ENCODE peak calls at places on chromosome 4, in seven cellular contexts. J is PC-3, M is dorsolateral prefrontal cortex, T is GM13976, V is AG10803, W is tibial artery, E is esophagus squamous epithelium. P is an unnamed sample.

GRCh38 chr4:71209161-71209560 is 129.7 kb upstream of the SLC4A4 start:
- DNase-seq in W (no peak), V (peak), M (no peak), E (no peak), T (no peak), J (no peak), P (no peak)

GRCh38 chr4:67198757-67199156 is 346.5 kb downstream of the CENPC start:
- DNase-seq in V (no peak), T (peak), J (peak), M (no peak), W (no peak), E (no peak), P (no peak)

GRCh38 chr4:72709475-72709874 is 140.5 kb upstream of the ADAMTS3 start:
- DNase-seq in T (no peak), W (no peak), E (no peak), V (no peak), J (no peak), M (no peak), P (no peak)

GRCh38 chr4:12179264-12179616 is 750.5 kb upstream of the HS3ST1 start:
- DNase-seq in V (no peak), E (no peak), M (peak), J (no peak), T (no peak), W (no peak), P (no peak)

GRCh38 chr4:97778174-97778573 is 365.1 kb downstream of the STPG2 start:
- DNase-seq in T (no peak), V (no peak), W (no peak), M (no peak), E (no peak), J (no peak), P (no peak)

GRCh38 chr4:135120190-135120589 is 918.6 kb upstream of the PABPC4L start:
- DNase-seq in V (no peak), E (no peak), J (no peak), W (no peak), T (no peak), M (no peak), P (no peak)

GRCh38 chr4:26032142-26032541 is 118.1 kb downstream of the SMIM20 start:
- DNase-seq in E (no peak), W (no peak), M (no peak), T (no peak), J (peak), V (peak), P (no peak)

GRCh38 chr4:91362125-91362524 is 941.6 kb upstream of the GRID2 start:
- DNase-seq in M (no peak), V (no peak), T (no peak), E (no peak), W (no peak), J (no peak), P (no peak)

GRCh38 chr4:125750399-125750798 is 435.6 kb downstream of the FAT4 start:
- DNase-seq in E (no peak), T (no peak), W (no peak), J (no peak), V (peak), M (no peak), P (no peak)

GRCh38 chr4:125749354-125749753 is 434.6 kb downstream of the FAT4 start:
- DNase-seq in M (no peak), V (no peak), J (no peak), W (no peak), E (no peak), T (no peak), P (no peak)

DNA sequence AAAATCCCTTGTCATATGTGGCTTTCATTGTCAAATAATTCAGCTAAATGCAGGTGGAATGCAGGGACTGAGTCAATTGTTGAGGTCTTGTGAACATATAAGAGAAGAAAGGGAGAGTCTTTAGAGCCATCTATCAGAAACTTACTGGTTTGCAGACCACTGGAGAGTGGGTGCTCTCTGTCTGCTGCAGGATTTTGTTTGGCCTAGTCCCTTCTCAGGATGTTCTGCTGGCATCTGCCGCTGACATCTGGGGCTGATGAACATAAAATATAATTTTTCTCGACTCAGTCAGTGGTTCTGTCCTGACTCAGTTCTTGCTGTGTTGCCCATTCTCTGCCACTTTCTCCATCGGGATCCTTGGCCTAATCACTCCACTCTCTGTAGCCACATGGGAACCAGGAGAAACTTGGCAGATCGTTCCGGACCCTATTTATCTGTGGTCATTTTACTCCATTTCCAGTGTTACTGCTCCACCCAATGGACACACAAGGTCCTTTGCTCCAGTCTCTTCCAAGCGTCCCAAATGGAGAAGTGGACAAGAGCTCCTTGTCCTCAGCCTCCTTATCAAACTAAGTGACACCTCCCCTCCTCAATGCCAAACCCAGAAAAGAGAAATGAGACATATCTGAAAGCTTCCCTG is 436.2 kb downstream of the FAT4 start:
- DNase-seq in E (no peak), J (peak), T (no peak), W (no peak), V (peak), M (no peak), P (no peak)
- TF ChIP-seq CTCF in E (no peak), J (peak), T (no peak), W (peak), V (peak), M (peak), P (no peak)

DNA sequence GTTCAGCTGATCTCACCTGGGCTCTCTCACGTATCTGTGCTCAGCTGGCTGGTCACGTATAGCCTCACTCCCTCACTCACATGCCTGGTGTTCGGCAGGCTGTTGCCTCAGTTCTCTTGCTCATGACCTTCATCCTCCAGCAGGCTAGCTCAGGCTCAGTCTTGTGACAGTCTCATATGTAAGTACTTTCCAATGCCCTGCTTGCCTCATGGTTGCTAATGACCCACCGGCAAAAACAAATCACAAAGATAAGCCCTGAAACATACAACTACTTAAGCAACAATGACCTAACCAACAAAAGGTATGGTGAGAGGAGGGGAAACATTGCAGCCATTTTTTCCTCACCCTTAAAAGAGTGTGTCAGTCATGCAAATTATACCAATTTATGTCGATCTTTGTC is 25.0 kb downstream of the MEPE start:
- DNase-seq in T (no peak), W (no peak), V (no peak), E (no peak), J (no peak), M (no peak), P (no peak)
- TF ChIP-seq CTCF in T (no peak), W (no peak), V (no peak), E (no peak), J (no peak), M (no peak), P (no peak)

DNA sequence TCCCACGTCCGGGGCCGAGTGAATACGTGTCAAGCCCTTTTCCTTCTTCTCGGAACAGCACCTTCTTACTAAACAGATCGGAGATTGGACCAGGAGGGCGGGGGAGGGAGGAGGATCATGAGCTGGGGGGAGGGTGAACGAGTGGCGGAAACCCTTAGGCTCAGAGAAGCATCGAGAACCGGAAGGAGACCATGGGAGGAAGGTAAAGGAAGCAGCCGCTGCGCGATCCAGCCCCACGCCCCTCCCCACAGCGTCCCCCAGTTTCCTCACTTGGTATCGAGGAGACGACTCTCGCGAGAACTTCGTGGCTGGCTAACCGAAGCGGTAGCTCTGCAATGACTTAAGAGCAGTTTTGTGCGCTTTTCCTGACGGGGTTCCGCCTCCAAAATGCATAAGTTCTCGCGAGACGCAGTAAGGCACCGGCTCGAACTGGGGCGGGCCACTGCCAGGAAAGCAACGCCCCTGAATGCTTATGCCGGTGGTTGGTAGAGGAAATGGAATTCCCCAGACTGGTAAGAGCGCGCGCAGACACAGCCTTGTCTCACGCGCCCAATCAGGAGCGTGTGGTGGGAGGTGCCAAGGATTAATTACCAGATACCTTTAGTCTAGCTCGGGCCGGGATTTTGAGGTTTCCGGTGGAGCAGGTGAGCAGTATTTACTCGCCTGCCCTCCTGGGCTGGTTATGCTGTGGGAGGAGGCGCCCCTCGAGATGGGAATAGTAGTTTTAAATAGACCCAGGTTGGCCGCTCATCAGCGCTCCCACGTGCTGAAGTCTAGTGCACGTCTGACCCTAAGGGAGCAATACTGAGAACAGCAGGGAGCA is 534 bp upstream of the UBE2D3 start:
- DNase-seq in M (peak), T (peak), W (peak), J (peak), V (peak), E (peak), P (peak)
- TF ChIP-seq CTCF in M (no peak), T (peak), W (no peak), J (no peak), V (peak), E (no peak), P (no peak)

DNA sequence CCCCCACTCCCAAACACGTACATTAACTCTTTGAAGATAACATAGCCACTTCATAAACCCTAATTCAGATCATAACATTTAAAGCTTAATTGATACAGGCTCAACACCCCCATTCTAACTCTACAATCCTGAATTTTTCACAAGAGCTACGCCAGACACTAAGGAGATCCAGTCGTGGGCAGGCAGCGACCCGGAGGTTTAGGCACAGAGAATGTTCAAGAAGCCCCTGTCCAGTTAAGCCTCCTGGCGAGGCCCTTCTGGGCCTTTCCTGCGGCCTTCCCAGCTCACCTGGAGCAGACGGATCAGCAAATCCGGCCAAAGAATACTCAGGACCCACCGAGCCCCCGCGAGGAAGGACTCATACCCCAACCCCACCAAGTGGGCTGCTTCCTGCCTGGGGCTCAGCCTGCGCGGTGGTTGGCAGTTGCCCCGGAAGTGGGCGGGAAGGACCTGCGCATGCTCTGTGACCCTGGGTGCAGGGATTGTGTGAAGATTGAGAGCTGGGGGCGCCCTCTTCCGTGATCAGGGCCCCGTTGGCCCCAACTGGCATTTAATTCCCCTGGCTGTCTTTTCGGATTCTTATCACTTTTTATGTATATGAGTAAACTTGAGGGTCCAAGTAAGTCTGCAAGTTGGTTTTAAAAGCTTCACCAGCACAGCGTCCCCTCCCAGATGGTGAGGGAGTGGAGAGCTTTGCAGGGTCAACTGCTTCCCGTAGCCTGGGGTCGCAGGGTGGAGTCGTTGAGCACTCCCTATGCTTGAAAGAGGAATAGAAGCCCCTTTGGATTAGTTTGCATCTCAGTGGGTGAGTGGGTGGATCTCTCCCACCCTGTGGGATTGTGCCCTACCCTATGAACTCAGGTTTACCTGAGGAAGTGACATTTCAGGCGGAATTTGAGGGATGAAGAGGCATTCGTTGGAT is at the start of gene TRIM61:
- DNase-seq in M (no peak), V (peak), W (peak), T (peak), E (no peak), J (no peak), P (peak)
- TF ChIP-seq CTCF in M (no peak), V (peak), W (no peak), T (peak), E (no peak), J (no peak), P (no peak)

DNA sequence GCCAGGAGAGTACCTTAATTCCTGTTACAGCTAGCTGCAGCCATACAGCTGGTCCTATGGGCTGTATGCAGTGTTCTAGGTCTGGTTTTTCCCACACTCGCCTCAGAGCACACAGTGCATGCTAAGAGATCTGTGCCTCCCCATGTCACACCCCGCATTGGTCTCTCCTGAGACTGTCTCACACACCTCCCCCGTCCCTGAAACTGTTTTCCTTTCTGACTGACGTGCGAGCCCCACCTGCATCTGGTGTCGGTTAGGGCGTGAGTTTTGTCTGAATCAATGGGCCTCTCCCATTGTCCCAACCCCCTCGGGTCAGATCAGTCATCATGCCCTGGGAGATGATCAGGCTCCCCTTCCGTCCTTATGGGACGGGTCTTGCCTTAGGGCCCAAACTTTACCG is 3.4 kb upstream of the UGT8 start:
- DNase-seq in M (no peak), W (no peak), V (no peak), J (no peak), E (no peak), T (no peak), P (no peak)
- TF ChIP-seq CTCF in M (no peak), W (no peak), V (no peak), J (no peak), E (no peak), T (no peak), P (no peak)

GRCh38 chr4:152348670-152349069 is 187.2 kb downstream of the FBXW7 start:
- DNase-seq in J (peak), E (no peak), W (no peak), V (no peak), M (no peak), T (no peak), P (no peak)
- TF ChIP-seq CTCF in J (peak), E (no peak), W (peak), V (peak), M (peak), T (peak), P (no peak)

GRCh38 chr4:109294468-109295020 is 7.9 kb downstream of the COL25A1 start:
- DNase-seq in W (no peak), E (no peak), V (no peak), J (no peak), M (no peak), T (no peak), P (no peak)

GRCh38 chr4:109301691-109302365 is 630 bp downstream of the COL25A1 start:
- DNase-seq in W (no peak), V (no peak), M (no peak), J (no peak), T (peak), E (no peak), P (no peak)

GRCh38 chr4:109296545-109296944 is 5.9 kb downstream of the COL25A1 start:
- DNase-seq in M (no peak), T (no peak), J (no peak), V (no peak), W (no peak), E (no peak), P (no peak)

GRCh38 chr4:109295081-109295480 is 7.4 kb downstream of the COL25A1 start:
- DNase-seq in M (no peak), J (no peak), V (no peak), W (no peak), T (no peak), E (no peak), P (no peak)

DNA sequence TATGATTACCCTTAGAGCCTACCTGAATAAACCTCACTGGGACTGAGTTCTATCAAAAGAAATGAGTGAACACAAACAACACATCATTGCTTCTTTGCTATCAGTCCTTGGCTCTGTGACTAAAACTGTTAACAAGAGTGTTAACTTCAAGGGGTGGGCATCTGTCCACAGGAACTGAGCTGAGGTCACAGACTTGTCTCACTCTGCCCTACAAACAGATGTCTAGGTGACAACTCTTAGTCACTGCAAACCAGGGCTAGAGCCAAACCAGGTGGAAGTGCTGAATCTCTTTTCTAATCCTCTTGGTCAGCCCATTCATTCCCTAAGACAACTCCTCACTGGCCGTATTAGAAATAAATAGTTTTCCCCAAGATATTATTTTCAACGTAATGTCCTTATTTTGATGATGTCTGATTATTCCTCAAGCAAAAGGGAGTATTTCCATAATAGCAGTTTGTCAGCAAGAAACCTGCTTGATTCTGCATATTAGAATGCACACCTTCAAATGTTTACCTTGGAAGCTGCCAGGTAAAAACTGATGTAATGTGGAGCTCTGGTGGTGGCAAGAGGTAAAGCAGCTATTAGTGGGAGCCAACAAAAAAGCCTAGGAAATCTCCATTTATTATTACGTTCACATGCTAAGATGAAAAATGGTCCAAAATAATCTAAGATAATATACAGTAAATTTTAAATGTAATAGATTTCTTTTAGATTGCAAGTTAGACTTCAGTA is 4.0 kb downstream of the COL25A1 start:
- DNase-seq in T (no peak), V (no peak), J (peak), E (no peak), M (no peak), W (no peak), P (no peak)
- TF ChIP-seq CTCF in T (no peak), V (peak), J (peak), E (no peak), M (peak), W (peak), P (no peak)

DNA sequence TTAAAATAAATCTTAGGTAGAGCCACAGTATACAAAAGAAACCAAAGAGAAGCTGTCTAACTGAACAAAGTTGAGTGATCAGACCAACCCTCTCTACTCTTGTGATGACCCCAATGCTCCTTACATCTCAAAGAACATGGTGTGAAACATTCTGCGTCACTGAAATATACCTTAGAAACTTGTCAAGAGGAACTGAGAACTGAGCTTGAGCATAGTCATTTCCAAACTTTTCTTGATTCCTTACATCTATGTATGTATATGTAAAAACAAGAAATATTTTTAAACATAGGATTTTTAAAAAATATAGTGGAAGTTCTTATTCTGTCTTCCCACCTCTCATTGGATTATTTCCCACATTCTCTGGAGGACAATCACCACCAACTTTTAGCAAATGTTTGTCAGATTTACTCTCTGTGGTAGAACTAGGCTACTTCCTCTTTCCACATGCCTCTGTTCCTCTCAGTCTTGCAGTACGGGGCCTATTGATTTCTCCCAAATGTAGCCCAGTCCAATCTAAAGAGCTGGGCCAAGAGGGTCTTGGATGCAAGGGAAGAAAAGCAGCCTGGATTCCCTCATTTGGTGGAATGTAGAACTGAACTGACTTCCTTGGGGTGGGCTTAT is 98.2 kb upstream of the HHIP start:
- DNase-seq in M (no peak), V (no peak), E (no peak), J (no peak), T (peak), W (no peak), P (no peak)
- TF ChIP-seq CTCF in M (no peak), V (no peak), E (no peak), J (no peak), T (no peak), W (no peak), P (no peak)

DNA sequence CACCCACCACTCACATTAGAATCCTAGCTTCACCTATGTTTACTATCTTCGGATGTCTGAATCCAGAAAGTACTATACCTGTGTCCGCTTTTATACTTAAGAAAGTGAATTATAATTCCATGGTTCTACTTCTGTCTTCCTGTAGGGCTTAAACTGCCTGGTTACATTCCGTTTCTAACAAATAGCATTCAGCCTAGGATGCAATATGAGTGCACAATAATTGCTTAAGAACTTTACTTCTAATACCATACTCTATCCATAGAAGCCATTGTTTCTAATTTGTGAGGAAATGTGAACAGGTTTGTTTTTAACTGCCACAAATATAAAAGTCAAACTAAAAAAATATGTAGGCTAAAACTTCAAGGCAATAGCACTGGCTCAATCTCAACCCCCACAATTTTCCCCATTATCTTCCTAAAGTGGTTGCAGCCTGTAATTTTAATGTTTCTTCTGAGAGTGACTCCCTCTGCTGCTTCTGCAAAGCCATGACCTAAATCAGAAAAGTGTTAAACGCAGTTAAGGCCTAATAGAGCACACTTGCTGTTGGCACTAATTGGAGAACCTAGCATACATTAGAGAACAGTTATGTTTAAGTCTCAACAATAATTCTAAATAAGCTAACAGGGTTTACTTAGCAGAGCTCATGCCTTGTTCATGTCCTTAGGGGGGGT is 4.2 kb downstream of the UNC5C start:
- DNase-seq in M (no peak), E (no peak), J (no peak), V (no peak), W (no peak), T (no peak), P (no peak)
- TF ChIP-seq CTCF in M (peak), E (no peak), J (peak), V (no peak), W (peak), T (no peak), P (no peak)

P was measured in coronary artery.